ENCODE peak calls at places on chromosomes 3 and 15, in nine cellular contexts. F is HuH-7.5; O is psoas muscle; N is stimulated activated naive CD4-positive, alpha-beta T cell; T is T-helper 2 cell; C is stimulated activated CD4-positive, alpha-beta T cell treated with anti-CD3 and anti-CD28 coated beads, Interleukin-2, amount 100 ng/mL, for 48 hours; Z is SW480; I is AG04449; U is aorta. Y is an unnamed sample.

GRCh38 chr3:119085070-119085439 is 50.4 kb upstream of the IGSF11 start:
- DNase-seq in N (no peak), Z (no peak), F (no peak), C (no peak), O (no peak), I (no peak), U (no peak), T (no peak), Y (no peak)

GRCh38 chr3:129794319-129795201 is 99.0 kb downstream of the TMCC1 start:
- DNase-seq in F (peak; percentile 29), N (no peak), U (no peak), I (no peak), Z (peak; percentile 96), T (no peak), O (no peak), C (no peak), Y (peak; percentile 2)

GRCh38 chr3:325495-325894 is 128.9 kb downstream of the CHL1 start:
- DNase-seq in T (no peak), N (no peak), I (no peak), C (no peak), O (no peak), Z (no peak), U (no peak), F (no peak), Y (no peak)

GRCh38 chr3:46674031-46674592 is 19.4 kb downstream of the ALS2CL start:
- DNase-seq in T (no peak), F (peak; percentile 61), C (no peak), Z (no peak), N (no peak), I (no peak), U (peak; percentile 39), O (no peak), Y (no peak)

GRCh38 chr3:52061116-52061910 is 4.9 kb upstream of the DUSP7 start:
- DNase-seq in F (no peak), I (no peak), T (no peak), N (no peak), Z (no peak), C (no peak), U (no peak), O (no peak), Y (no peak)

GRCh38 chr3:126456766-126457388 is 18.8 kb downstream of the ZXDC start:
- DNase-seq in U (no peak), O (no peak), Z (no peak), I (no peak), N (no peak), F (no peak), C (no peak), T (no peak), Y (no peak)

GRCh38 chr3:97896129-97896528 is 74.3 kb downstream of the CRYBG3 start:
- DNase-seq in U (no peak), N (no peak), C (no peak), Z (no peak), T (no peak), I (no peak), O (no peak), F (no peak), Y (no peak)

GRCh38 chr15:58903232-58903631 is 30.2 kb downstream of the SLTM start:
- DNase-seq in O (no peak), Z (no peak), F (no peak), U (no peak), I (peak; percentile 31), N (no peak), T (no peak), C (no peak), Y (no peak)

GRCh38 chr15:89007989-89008388 is 80.3 kb upstream of the ABHD2 start:
- DNase-seq in F (no peak), N (no peak), T (no peak), I (no peak), O (no peak), C (no peak), Z (no peak), U (no peak), Y (no peak)

GRCh38 chr15:78322724-78323395 is 17.3 kb upstream of the CRABP1 start:
- DNase-seq in U (no peak), N (no peak), C (no peak), O (no peak), Z (no peak), T (no peak), F (no peak), I (no peak), Y (no peak)

GRCh38 chr3:41684802-41685740 is 276.8 kb downstream of the ULK4 start:
- DNase-seq in F (no peak), N (no peak), U (no peak), T (no peak), O (no peak), Z (no peak), C (no peak), I (no peak), Y (no peak)

GRCh38 chr3:192802957-192803899 is 75.9 kb upstream of the FGF12 start:
- DNase-seq in T (no peak), U (no peak), N (no peak), I (no peak), F (peak; percentile 49), C (no peak), Z (peak; percentile 64), O (no peak), Y (no peak)

GRCh38 chr3:142279965-142280590 is 54.7 kb upstream of the GK5 start:
- DNase-seq in I (peak; percentile 21), N (peak; percentile 4), O (no peak), T (no peak), C (peak; percentile 31), F (peak; percentile 27), U (no peak), Z (peak; percentile 83), Y (peak; percentile 38)

GRCh38 chr15:60004846-60005351 is 788 bp downstream of the FOXB1 start:
- DNase-seq in C (no peak), Z (no peak), T (no peak), F (no peak), N (no peak), U (no peak), O (no peak), I (no peak), Y (no peak)

GRCh38 chr3:12175844-12176453 is 17.2 kb upstream of the TIMP4 start:
- DNase-seq in N (no peak), T (no peak), Z (peak; percentile 35), O (peak; percentile 64), I (no peak), F (peak; percentile 77), U (peak; percentile 70), C (no peak), Y (no peak)

GRCh38 chr3:14077310-14077709 is 47.4 kb downstream of the CHCHD4 start:
- DNase-seq in O (no peak), U (no peak), F (no peak), N (no peak), Z (no peak), I (no peak), C (no peak), T (no peak), Y (no peak)

GRCh38 chr3:43155464-43156121 is 49.7 kb upstream of the POMGNT2 start:
- DNase-seq in I (peak; percentile 41), C (no peak), F (peak; percentile 27), Z (peak; percentile 76), O (peak; percentile 67), T (no peak), U (peak; percentile 76), N (no peak), Y (no peak)

GRCh38 chr15:56734013-56734625 is 810 bp upstream of the ZNF280D start:
- DNase-seq in N (no peak), O (no peak), C (no peak), I (no peak), U (no peak), T (no peak), F (no peak), Z (no peak), Y (no peak)

GRCh38 chr15:57640935-57641682 is 49.4 kb downstream of the MYZAP start:
- DNase-seq in F (peak; percentile 35), N (no peak), U (no peak), I (no peak), C (no peak), T (no peak), O (no peak), Z (peak; percentile 86), Y (peak; percentile 10)

GRCh38 chr3:188241072-188241471 is 87.1 kb downstream of the LPP start:
- DNase-seq in C (no peak), N (no peak), O (peak; percentile 44), F (no peak), T (no peak), U (no peak), Z (no peak), I (no peak), Y (no peak)

GRCh38 chr15:67070892-67071664 is 5.7 kb downstream of the SMAD3 start:
- DNase-seq in N (no peak), T (no peak), C (no peak), O (no peak), Z (no peak), U (no peak), F (no peak), I (no peak), Y (no peak)